ENCODE peak calls at places on chromosomes 12 and 14, in eight cellular contexts. K is colonic mucosa, F is cardiac muscle cell, Z is pancreas, M is Calu3, A is foreskin fibroblast, P is NB4, T is tibial nerve. H is an unnamed sample.

GRCh38 chr12:11981174-11981733 is 89.5 kb upstream of the BCL2L14 start:
- DNase-seq in K (no peak), F (peak), Z (no peak), M (no peak), A (no peak), P (peak), T (no peak), H (no peak)

GRCh38 chr12:31585895-31586294 is 5.0 kb downstream of the DENND5B start:
- DNase-seq in K (no peak), F (no peak), Z (no peak), M (no peak), A (no peak), P (no peak), T (no peak), H (no peak)

GRCh38 chr14:96630281-96630680 is 128.1 kb downstream of the PAPOLA start:
- DNase-seq in K (no peak), F (no peak), Z (no peak), M (no peak), A (no peak), P (no peak), T (no peak), H (no peak)

GRCh38 chr14:96762650-96763049 is 34.5 kb upstream of the VRK1 start:
- DNase-seq in K (peak), F (peak), Z (no peak), M (peak), A (peak), P (peak), T (no peak), H (no peak)

GRCh38 chr12:73935817-73936216 is 601.8 kb upstream of the ATXN7L3B start:
- DNase-seq in K (no peak), F (no peak), Z (no peak), M (peak), A (no peak), P (peak), T (no peak), H (no peak)

GRCh38 chr12:46358325-46358700 is 14.3 kb downstream of the SLC38A2 start:
- DNase-seq in K (no peak), F (no peak), Z (no peak), M (no peak), A (no peak), P (no peak), T (no peak), H (no peak)

GRCh38 chr14:23113346-23114119 is 5.5 kb downstream of the CEBPE start:
- DNase-seq in K (no peak), F (peak), Z (no peak), M (no peak), A (peak), P (peak), T (no peak), H (no peak)

GRCh38 chr14:51828017-51828797 is 32.2 kb upstream of the GNG2 start:
- DNase-seq in K (no peak), F (peak), Z (no peak), M (peak), A (peak), P (peak), T (no peak), H (no peak)

GRCh38 chr14:76640923-76641395 is 120.3 kb upstream of the VASH1 start:
- DNase-seq in K (no peak), F (no peak), Z (no peak), M (no peak), A (no peak), P (no peak), T (no peak), H (no peak)

GRCh38 chr12:541676-542289 is 82.0 kb downstream of the B4GALNT3 start:
- DNase-seq in K (no peak), F (no peak), Z (no peak), M (no peak), A (no peak), P (no peak), T (no peak), H (no peak)

GRCh38 chr12:20105938-20106337 is 262.4 kb upstream of the PDE3A start:
- DNase-seq in K (no peak), F (peak), Z (no peak), M (no peak), A (peak), P (no peak), T (no peak), H (no peak)

GRCh38 chr12:49983892-49984291 is 11.1 kb downstream of the AQP6 start:
- DNase-seq in K (no peak), F (peak), Z (no peak), M (no peak), A (peak), P (no peak), T (no peak), H (peak)

GRCh38 chr14:33477752-33478151 is 473.1 kb downstream of the EGLN3 start:
- DNase-seq in K (no peak), F (no peak), Z (no peak), M (no peak), A (no peak), P (no peak), T (no peak), H (no peak)

GRCh38 chr14:33480589-33481184 is 470.2 kb downstream of the EGLN3 start:
- DNase-seq in K (no peak), F (no peak), Z (no peak), M (no peak), A (no peak), P (no peak), T (no peak), H (no peak)

GRCh38 chr14:33469898-33470297 is 481.0 kb downstream of the EGLN3 start:
- DNase-seq in K (peak), F (no peak), Z (no peak), M (no peak), A (no peak), P (no peak), T (no peak), H (no peak)

GRCh38 chr14:33475623-33476022 is 475.3 kb downstream of the EGLN3 start:
- DNase-seq in K (peak), F (peak), Z (no peak), M (peak), A (peak), P (peak), T (no peak), H (no peak)
- TF ChIP-seq CTCF in K (peak), F (peak), Z (no peak), M (peak), A (no peak), P (peak), T (no peak), H (no peak)

DNA sequence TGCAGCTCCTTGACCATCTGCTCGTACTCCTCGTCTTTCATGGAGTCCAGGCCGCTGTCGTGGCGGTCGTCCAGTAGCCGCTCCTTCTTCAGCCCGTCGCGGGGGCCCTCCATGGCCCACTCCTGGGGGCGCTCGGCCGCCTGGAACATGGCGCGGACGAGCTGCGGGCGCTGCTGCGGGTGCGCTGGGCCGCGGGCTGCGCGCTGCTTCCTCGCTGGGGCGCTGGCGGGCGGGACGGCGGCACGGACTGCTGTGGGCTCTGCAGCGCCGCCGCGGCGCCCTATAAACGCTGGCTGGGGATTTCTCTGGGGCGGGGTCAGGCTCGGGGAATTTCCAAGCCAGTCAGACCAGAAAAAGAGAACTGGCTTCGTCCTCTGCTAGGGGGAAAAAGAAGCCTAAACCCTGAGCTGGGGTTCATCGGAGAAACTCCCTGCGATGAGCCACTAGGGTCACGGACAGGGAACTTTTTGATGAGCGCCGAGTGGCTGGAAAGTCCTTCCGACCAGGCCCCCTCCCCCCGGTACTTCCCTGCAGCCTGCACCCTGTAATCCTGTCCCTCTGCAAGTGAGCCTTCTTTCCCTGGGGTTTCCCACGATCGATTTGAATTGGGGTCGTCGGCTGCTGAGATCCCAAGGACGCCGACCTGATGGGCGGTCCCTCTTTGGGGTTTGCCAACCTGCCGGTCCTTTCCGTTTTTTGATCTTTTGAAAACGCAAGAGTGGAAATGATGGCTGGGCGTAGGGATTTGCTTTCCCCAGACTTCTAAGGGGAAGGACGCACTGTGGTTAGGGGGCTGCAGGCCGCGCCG is at the start of gene NFKBIA:
- DNase-seq in K (peak), F (peak), Z (peak), M (peak), A (peak), P (peak), T (peak), H (no peak)
- TF ChIP-seq CTCF in K (no peak), F (peak), Z (no peak), M (no peak), A (peak), P (peak), T (peak), H (peak)

GRCh38 chr12:69783365-69783764 is 41.7 kb upstream of the MYRFL start:
- DNase-seq in K (no peak), F (no peak), Z (no peak), M (no peak), A (no peak), P (no peak), T (no peak), H (no peak)

DNA sequence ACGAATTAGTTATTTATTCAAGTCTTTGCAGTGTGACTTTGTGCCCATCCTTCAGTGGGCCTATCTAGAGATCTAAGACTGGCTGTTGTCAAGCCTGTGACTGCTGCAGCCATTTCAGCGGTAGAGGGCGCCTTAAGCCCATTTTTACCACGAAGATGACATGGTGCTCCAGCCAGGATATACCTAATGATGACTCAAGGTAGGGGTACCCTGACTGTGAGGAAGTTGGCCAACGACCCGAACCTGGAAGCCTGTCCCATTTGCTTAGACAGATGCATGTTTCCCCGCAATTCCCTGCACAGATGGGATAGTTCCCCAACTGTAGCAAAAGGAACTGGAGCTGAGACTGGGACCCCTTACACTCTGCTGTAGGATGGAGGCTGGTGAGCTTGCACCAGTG is 41.3 kb downstream of the RAB3IP start:
- DNase-seq in K (no peak), F (peak), Z (no peak), M (peak), A (peak), P (peak), T (no peak), H (no peak)
- TF ChIP-seq CTCF in K (no peak), F (peak), Z (no peak), M (peak), A (peak), P (peak), T (no peak), H (peak)

GRCh38 chr12:72074065-72074464 is 135.4 kb downstream of the TPH2 start:
- DNase-seq in K (no peak), F (no peak), Z (no peak), M (no peak), A (no peak), P (no peak), T (no peak), H (no peak)
- TF ChIP-seq CTCF in K (no peak), F (no peak), Z (no peak), M (no peak), A (no peak), P (no peak), T (no peak), H (no peak)

DNA sequence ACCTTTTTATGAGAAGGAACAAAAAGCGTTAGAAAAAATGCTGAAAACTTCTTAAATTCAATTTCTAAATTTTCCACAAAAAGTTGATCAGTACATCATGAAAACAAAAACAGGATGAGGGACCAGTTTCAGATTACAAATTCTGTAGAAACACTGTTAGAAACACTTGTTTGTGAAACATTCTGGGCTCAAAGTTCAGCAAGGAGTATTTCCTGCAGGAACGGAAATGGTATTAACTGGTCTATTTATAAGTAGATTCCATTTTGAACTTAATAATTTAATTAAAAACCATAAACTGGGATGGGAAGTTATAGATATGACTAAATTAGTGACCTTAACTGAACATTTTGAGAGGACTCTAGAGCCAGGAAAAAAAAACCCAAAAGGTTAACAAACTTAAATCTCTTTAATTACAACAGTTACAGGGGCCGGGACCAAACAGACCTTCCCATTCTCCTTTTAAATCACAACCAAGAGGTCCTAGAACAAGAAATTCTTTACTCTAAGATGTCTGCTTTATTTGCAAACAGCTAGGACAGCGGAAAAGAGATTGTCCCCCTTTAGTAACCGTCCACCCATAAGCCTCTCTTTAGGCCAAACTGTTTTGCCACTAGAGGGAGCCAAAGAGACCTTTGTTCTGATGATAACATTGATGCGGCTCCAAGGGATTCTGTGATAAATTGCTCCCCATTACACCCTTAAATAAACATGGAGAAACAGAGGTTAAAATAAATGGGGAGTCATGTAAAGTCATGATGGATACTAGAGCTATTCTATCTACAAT is 69.0 kb upstream of the RERGL start:
- DNase-seq in K (peak), F (peak), Z (no peak), M (no peak), A (peak), P (peak), T (no peak), H (no peak)
- TF ChIP-seq CTCF in K (peak), F (peak), Z (peak), M (peak), A (peak), P (peak), T (no peak), H (peak)

GRCh38 chr12:95963104-95963503 is 20.0 kb downstream of the AMDHD1 start:
- DNase-seq in K (no peak), F (no peak), Z (no peak), M (peak), A (peak), P (peak), T (no peak), H (no peak)
- TF ChIP-seq CTCF in K (no peak), F (no peak), Z (no peak), M (no peak), A (no peak), P (peak), T (no peak), H (no peak)